ENCODE peak calls at places on chromosomes 4 and X, in four cellular contexts. M, U, G and D are unnamed samples.

GRCh38 chr4:56240554-56241190 is 146.6 kb downstream of the AASDH start:
- DNase-seq in U (peak; percentile 55), G (no peak), M (no peak), D (no peak)

GRCh38 chr4:52912608-52913007 is 50.5 kb downstream of the RASL11B start:
- DNase-seq in M (no peak), U (no peak), G (no peak), D (no peak)

GRCh38 chr4:3288571-3289094 is 4.2 kb upstream of the RGS12 start:
- DNase-seq in M (no peak), G (no peak), U (no peak), D (no peak)

GRCh38 chr4:156390599-156391296 is 437.1 kb upstream of the CTSO start:
- DNase-seq in G (no peak), M (no peak), U (no peak), D (no peak)

GRCh38 chrX:100615015-100615414 is 21.6 kb downstream of the TSPAN6 start:
- DNase-seq in U (peak; percentile 57), G (no peak), M (peak; percentile 22), D (no peak)

GRCh38 chrX:42615161-42615563 is 162.8 kb downstream of the PPP1R2C start:
- DNase-seq in U (no peak), G (no peak), M (peak; percentile 41), D (peak; percentile 47)

GRCh38 chr4:22233257-22233656 is 282.6 kb downstream of the ADGRA3 start:
- DNase-seq in U (no peak), M (no peak), G (no peak), D (no peak)

GRCh38 chrX:18873836-18874235 is 110.1 kb downstream of the PHKA2 start:
- DNase-seq in U (no peak), G (no peak), M (no peak), D (no peak)

GRCh38 chrX:72475952-72476668 is 96.5 kb downstream of the HDAC8 start:
- DNase-seq in M (no peak), G (no peak), U (no peak), D (no peak)

GRCh38 chrX:13661735-13662536 is 9.0 kb downstream of the TCEANC start:
- DNase-seq in M (no peak), G (no peak), U (no peak), D (no peak)

GRCh38 chrX:149312097-149312496 is 193.0 kb downstream of the IDS start:
- DNase-seq in U (no peak), M (no peak), G (no peak), D (no peak)

GRCh38 chrX:149312936-149313432 is 192.1 kb downstream of the IDS start:
- DNase-seq in U (no peak), M (no peak), G (no peak), D (no peak)

GRCh38 chrX:149314031-149314430 is 191.1 kb downstream of the IDS start:
- DNase-seq in U (no peak), G (no peak), M (no peak), D (no peak)
- TF ChIP-seq FOSL1 in U (no peak), G (no peak), M (no peak), D (no peak)

GRCh38 chr4:84504821-84505220 is 5.7 kb upstream of the NKX6-1 start:
- DNase-seq in G (no peak), U (no peak), M (no peak), D (no peak)

GRCh38 chr4:84501721-84502267 is 2.7 kb upstream of the NKX6-1 start:
- DNase-seq in M (no peak), U (no peak), G (no peak), D (peak; percentile 67)

GRCh38 chr4:84502333-84502954 is 3.4 kb upstream of the NKX6-1 start:
- DNase-seq in M (no peak), U (no peak), G (no peak), D (no peak)

GRCh38 chr4:84502955-84503373 is 3.9 kb upstream of the NKX6-1 start:
- DNase-seq in U (no peak), G (no peak), M (no peak), D (no peak)

DNA sequence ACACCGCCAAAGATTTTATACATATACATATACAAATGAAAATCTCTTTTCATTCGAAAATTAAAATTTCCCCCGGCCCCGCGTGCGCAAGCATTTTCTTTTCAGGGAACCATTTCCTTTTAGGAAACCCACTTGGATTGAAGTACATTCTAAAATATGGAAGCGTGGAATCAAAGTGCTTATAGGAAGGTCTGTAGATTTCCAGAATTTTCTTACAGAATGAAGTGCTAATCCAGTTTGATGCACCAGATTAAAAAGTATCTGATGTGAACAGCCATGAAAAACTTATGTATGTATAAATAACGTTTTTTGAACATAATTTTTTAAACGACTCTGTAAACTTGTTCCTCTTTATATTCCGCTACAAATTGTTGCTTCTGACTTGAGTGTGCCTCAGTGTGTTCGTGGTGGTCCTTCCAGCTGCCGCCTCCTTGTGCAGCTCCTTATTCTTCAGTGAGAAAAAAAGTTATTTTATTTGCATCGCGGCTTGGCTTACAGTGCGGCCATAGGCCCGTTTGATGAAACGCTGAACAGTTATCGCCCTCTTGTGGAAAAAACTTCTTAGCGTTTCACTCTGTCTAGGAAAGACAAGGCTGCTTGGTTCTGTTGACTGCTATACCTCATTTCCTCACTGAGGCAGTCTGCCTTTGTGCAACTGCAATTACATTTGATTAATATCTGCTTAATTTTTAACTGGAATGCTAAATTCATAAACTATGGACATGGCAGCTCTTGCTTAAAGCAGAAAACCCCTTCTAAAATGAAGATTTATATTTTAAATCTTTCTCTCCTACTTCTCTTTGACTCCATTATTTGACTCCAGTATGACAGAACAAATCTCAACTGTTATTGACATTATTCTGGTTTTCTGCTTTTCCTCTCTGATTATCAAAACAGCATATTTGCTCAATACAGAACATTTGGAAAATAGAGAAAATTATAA is 4.7 kb upstream of the NKX6-1 start:
- DNase-seq in M (peak; percentile 62), U (peak; percentile 46), G (peak; percentile 61), D (no peak)
- TF ChIP-seq FOSL1 in M (no peak), U (no peak), G (no peak), D (no peak)

GRCh38 chr4:113052379-113052951 is 3.0 kb downstream of the ANK2 start:
- DNase-seq in G (no peak), M (no peak), U (no peak), D (no peak)
- TF ChIP-seq FOSL1 in G (no peak), M (no peak), U (no peak), D (no peak)

GRCh38 chr4:10521386-10521785 is 64.2 kb upstream of the ZNF518B start:
- DNase-seq in G (no peak), M (no peak), U (no peak), D (no peak)
- TF ChIP-seq FOSL1 in G (no peak), M (no peak), U (no peak), D (no peak)

GRCh38 chrX:47513697-47514085 is 30.7 kb upstream of the ZNF41 start:
- DNase-seq in M (no peak), U (no peak), G (no peak), D (no peak)

GRCh38 chrX:47515941-47516649 is 33.1 kb upstream of the ZNF41 start:
- DNase-seq in G (no peak), M (no peak), U (no peak), D (no peak)

GRCh38 chrX:47518105-47518504 is 35.1 kb upstream of the ZNF41 start:
- DNase-seq in U (peak; percentile 18), M (no peak), G (no peak), D (no peak)

GRCh38 chrX:47514553-47515235 is 31.7 kb upstream of the ZNF41 start:
- DNase-seq in M (no peak), U (no peak), G (no peak), D (no peak)
- TF ChIP-seq FOSL1 in M (no peak), U (no peak), G (no peak), D (no peak)

DNA sequence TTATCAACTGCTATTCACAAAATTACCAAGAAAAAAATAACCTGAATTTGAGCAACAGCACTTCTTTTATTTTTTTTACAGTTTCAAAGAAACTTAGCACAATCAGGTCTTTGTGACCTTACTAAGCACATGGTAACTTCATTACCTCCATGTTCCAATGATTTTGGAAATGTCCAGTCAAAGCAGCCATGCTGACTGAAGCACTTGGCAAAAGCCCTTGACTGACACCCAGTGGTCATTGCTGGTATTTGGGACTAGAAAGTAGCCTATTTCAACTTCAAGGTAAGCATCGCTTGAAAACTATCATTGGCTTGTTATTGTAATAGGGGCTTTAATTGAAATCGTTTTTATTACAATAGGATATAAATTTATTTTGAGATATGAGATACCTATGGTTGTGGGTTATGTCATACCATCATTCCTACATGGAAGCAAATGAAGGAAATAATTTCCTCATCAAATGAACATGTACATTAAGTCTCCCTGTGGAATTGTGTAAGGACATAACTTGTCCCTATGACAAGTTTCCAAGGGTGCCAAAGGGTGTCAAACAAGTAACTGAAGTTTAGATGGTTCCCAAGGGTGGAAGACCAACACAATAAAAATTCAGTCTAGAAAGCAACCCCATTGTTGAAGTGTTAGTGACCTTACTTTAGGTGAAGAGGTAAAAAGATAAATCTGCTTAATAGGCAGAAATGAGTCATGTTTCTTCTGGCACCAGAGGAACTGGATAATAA is 15.2 kb upstream of the ANXA10 start:
- DNase-seq in G (peak; percentile 26), U (peak; percentile 44), M (peak; percentile 88), D (peak; percentile 36)
- TF ChIP-seq FOSL1 in G (no peak), U (no peak), M (no peak), D (no peak)

DNA sequence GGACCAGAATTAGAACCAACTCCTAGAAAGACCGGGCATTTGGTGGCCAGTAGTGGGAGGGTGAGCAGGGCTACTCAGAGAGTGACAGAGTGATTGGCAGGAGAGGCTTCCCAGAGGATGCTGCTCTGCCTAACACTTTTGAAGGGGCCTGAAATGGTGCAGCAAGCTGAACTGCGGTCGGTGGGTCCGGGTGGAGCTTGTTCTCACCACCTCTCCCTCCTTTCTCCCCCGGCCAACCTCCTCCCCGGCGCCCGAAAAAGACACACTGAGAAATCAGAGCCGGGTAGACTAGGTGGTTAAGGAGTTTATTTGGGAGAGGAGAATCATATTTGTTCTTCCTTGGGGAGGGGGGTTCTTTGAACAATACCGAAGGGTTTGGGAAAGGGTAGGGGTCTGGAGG is 1.4 kb upstream of the PRICKLE3 start:
- DNase-seq in G (no peak), M (no peak), U (no peak), D (no peak)
- TF ChIP-seq FOSL1 in G (no peak), M (no peak), U (no peak), D (no peak)

GRCh38 chr4:8589831-8590545 is 2.6 kb upstream of the CPZ start:
- DNase-seq in M (no peak), U (no peak), G (no peak), D (no peak)
- TF ChIP-seq FOSL1 in M (no peak), U (no peak), G (no peak), D (no peak)